ENCODE peak calls at places on chromosomes 13 and 19, in ten cellular contexts. K is WTC11; O is heart left ventricle; Z is foreskin fibroblast; V is lower leg skin; G is osteocyte; J is activated CD8-positive, alpha-beta T cell treated with anti-CD3 and anti-CD28 coated beads for 36 hours; C is adrenal gland; S is BJ; A is neural crest cell. H is an unnamed sample.

GRCh38 chr19:32233885-32234284 is 111.5 kb upstream of the ZNF507 start:
- DNase-seq in K (no peak), O (no peak), Z (no peak), V (peak; percentile 52), G (peak; percentile 51), J (no peak), C (no peak), S (no peak), A (no peak), H (no peak)

GRCh38 chr13:49185264-49185663 is 34.9 kb upstream of the MLNR start:
- DNase-seq in K (no peak), O (no peak), Z (no peak), V (no peak), G (no peak), J (no peak), C (no peak), S (no peak), A (no peak), H (no peak)

GRCh38 chr19:54424660-54425381 is 9.6 kb downstream of the TTYH1 start:
- DNase-seq in K (no peak), O (no peak), Z (no peak), V (no peak), G (no peak), J (no peak), C (no peak), S (no peak), A (no peak), H (no peak)

GRCh38 chr19:45798995-45799517 is 6.4 kb upstream of the DMWD start:
- DNase-seq in K (peak; percentile 75), O (no peak), Z (peak; percentile 68), V (no peak), G (peak; percentile 90), J (peak; percentile 69), C (peak; percentile 74), S (no peak), A (peak; percentile 71), H (peak; percentile 78)

GRCh38 chr19:53730391-53730790 is 93.7 kb downstream of the NLRP12 start:
- DNase-seq in K (no peak), O (no peak), Z (no peak), V (no peak), G (no peak), J (no peak), C (no peak), S (no peak), A (no peak), H (no peak)

GRCh38 chr19:14889994-14890393 is 4.1 kb upstream of the OR7A17 start:
- DNase-seq in K (no peak), O (no peak), Z (no peak), V (no peak), G (no peak), J (no peak), C (no peak), S (no peak), A (no peak), H (no peak)

GRCh38 chr19:17797397-17798201 is 2.7 kb downstream of the B3GNT3 start:
- DNase-seq in K (no peak), O (no peak), Z (peak; percentile 48), V (no peak), G (no peak), J (peak; percentile 78), C (no peak), S (no peak), A (no peak), H (no peak)

GRCh38 chr13:63435668-63436275 is 2020.1 kb upstream of the PCDH20 start:
- DNase-seq in K (no peak), O (no peak), Z (peak; percentile 100), V (no peak), G (no peak), J (no peak), C (no peak), S (peak; percentile 99), A (no peak), H (no peak)

GRCh38 chr19:23440791-23441190 is 45.5 kb upstream of the ZNF91 start:
- DNase-seq in K (peak; percentile 66), O (no peak), Z (no peak), V (no peak), G (no peak), J (peak; percentile 37), C (no peak), S (no peak), A (no peak), H (no peak)
- TF ChIP-seq CTCF in K (peak; percentile 56), O (no peak), Z (peak; percentile 17), V (no peak), G (no peak), J (peak; percentile 60), C (no peak), S (peak; percentile 32), A (peak; percentile 53), H (peak; percentile 17)

GRCh38 chr13:113519556-113519955 is 29.0 kb upstream of the DCUN1D2 start:
- DNase-seq in K (no peak), O (no peak), Z (no peak), V (peak; percentile 52), G (peak; percentile 42), J (no peak), C (no peak), S (no peak), A (no peak), H (no peak)
- TF ChIP-seq CTCF in K (no peak), O (no peak), Z (no peak), V (no peak), G (no peak), J (no peak), C (no peak), S (no peak), A (no peak), H (no peak)

DNA sequence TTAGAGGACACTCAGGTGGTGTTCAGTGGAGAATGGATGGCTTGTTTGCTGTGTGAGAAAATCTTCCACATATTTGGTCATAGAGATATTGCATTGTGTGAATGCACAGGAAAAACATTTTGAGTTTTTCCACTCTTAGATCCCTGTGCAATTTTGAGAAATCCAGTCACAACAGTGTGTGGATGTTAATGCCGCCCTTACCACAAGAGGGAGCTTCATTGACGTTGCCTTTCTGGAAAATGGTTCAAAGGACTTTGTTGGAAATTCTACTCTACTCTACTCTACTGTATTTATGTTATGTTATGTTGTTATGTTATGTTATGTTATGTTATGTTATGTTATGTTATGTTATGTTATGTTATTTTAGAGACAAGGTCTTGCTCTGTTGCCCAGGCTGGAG is 13.4 kb downstream of the ZNF20 start:
- DNase-seq in K (peak; percentile 22), O (no peak), Z (no peak), V (no peak), G (no peak), J (peak; percentile 31), C (no peak), S (no peak), A (no peak), H (no peak)
- TF ChIP-seq CTCF in K (peak; percentile 39), O (peak; percentile 41), Z (peak; percentile 30), V (no peak), G (peak; percentile 36), J (peak; percentile 49), C (peak; percentile 39), S (peak; percentile 43), A (peak; percentile 64), H (no peak)

DNA sequence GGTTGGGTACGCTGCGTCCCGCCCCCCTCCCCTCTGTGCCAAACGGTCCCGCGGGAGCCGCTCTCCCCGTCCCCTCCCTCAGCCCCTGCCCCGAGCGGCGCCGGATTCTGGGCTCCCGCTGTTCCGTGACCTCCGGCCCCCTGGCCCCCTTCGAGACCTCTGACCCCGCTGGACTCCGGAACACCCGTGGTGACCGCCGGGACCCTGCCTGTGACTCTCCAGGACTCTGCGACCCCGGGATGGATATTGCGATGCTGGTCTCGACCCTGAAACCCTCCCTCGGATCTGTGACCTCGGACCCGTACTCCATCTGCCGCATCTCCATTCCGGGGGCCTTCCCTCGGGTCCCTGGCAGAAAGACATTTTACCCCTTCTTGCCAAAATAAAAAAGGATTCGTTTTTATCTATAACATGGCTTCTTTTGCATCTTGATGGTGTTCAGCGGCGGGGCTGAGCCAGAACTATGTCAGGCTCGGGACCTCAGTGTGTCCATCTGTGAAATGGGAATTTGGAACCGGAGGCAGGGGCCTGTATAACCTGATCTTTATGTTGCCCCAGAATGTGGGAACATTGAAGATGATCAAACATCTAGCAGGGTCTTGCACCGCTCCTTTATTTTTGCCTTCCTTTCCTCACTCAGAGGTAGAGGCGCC is 654 bp upstream of the MEGF8 start:
- DNase-seq in K (peak; percentile 36), O (no peak), Z (no peak), V (no peak), G (no peak), J (no peak), C (no peak), S (no peak), A (no peak), H (no peak)
- TF ChIP-seq CTCF in K (no peak), O (peak; percentile 78), Z (no peak), V (no peak), G (no peak), J (peak; percentile 81), C (peak; percentile 85), S (no peak), A (no peak), H (no peak)

GRCh38 chr13:86080340-86080995 is 281.2 kb upstream of the SLITRK6 start:
- DNase-seq in K (no peak), O (no peak), Z (no peak), V (no peak), G (no peak), J (no peak), C (no peak), S (no peak), A (no peak), H (no peak)

GRCh38 chr13:86082116-86082515 is 282.9 kb upstream of the SLITRK6 start:
- DNase-seq in K (no peak), O (no peak), Z (no peak), V (no peak), G (no peak), J (no peak), C (no peak), S (no peak), A (no peak), H (no peak)

GRCh38 chr13:86087241-86087640 is 288.0 kb upstream of the SLITRK6 start:
- DNase-seq in K (no peak), O (no peak), Z (no peak), V (no peak), G (no peak), J (no peak), C (no peak), S (no peak), A (no peak), H (no peak)

GRCh38 chr13:86085890-86086289 is 286.7 kb upstream of the SLITRK6 start:
- DNase-seq in K (no peak), O (no peak), Z (no peak), V (no peak), G (no peak), J (no peak), C (no peak), S (no peak), A (no peak), H (no peak)
- TF ChIP-seq CTCF in K (no peak), O (peak; percentile 10), Z (no peak), V (no peak), G (peak; percentile 35), J (no peak), C (peak; percentile 10), S (no peak), A (peak; percentile 40), H (no peak)

GRCh38 chr19:383922-384800 is 24.8 kb downstream of the C2CD4C start:
- DNase-seq in K (peak; percentile 83), O (no peak), Z (no peak), V (peak; percentile 77), G (no peak), J (peak; percentile 43), C (no peak), S (no peak), A (peak; percentile 51), H (no peak)
- TF ChIP-seq CTCF in K (peak; percentile 68), O (peak; percentile 61), Z (no peak), V (no peak), G (peak; percentile 62), J (peak; percentile 64), C (peak; percentile 40), S (peak; percentile 35), A (peak; percentile 67), H (no peak)